ENCODE peak calls at places on chromosome 9, in four cellular contexts. One of them, this sample, is unnamed.

GRCh38 chr9:127173063-127173462 is 50.6 kb upstream of the ANGPTL2 start:
- DNase-seq in K562: no peak
- DNase-seq in H1: no peak
- DNase-seq in HepG2: no peak
- DNase-seq in this sample: no peak

GRCh38 chr9:72958485-72959266 is 5.8 kb upstream of the ALDH1A1 start:
- DNase-seq in K562: no peak
- DNase-seq in H1: no peak
- DNase-seq in HepG2: no peak
- DNase-seq in this sample: no peak

GRCh38 chr9:121927081-121927480 is 166.0 kb downstream of the TTLL11 start:
- DNase-seq in K562: no peak
- DNase-seq in H1: no peak
- DNase-seq in HepG2: no peak
- DNase-seq in this sample: no peak

GRCh38 chr9:111959468-111959941 is 62.9 kb downstream of the UGCG start:
- DNase-seq in K562: peak; percentile 63
- DNase-seq in H1: no peak
- DNase-seq in HepG2: peak; percentile 27
- DNase-seq in this sample: peak; percentile 19

GRCh38 chr9:135990468-135991429 is 29.6 kb upstream of the UBAC1 start:
- DNase-seq in K562: peak; percentile 92
- DNase-seq in H1: no peak
- DNase-seq in HepG2: peak; percentile 78
- DNase-seq in this sample: peak; percentile 79

GRCh38 chr9:113868501-113868900 is 7.6 kb upstream of the ZNF618 start:
- DNase-seq in K562: peak; percentile 35
- DNase-seq in H1: no peak
- DNase-seq in HepG2: no peak
- DNase-seq in this sample: no peak

GRCh38 chr9:89731262-89731980 is 126.6 kb downstream of the GADD45G start:
- DNase-seq in K562: no peak
- DNase-seq in H1: no peak
- DNase-seq in HepG2: no peak
- DNase-seq in this sample: no peak

GRCh38 chr9:134680393-134681060 is 38.9 kb downstream of the COL5A1 start:
- DNase-seq in K562: no peak
- DNase-seq in H1: no peak
- DNase-seq in HepG2: no peak
- DNase-seq in this sample: no peak

GRCh38 chr9:70924380-70924779 is 197.0 kb downstream of the TRPM3 start:
- DNase-seq in K562: no peak
- DNase-seq in H1: no peak
- DNase-seq in HepG2: no peak
- DNase-seq in this sample: no peak

GRCh38 chr9:29212590-29213373 is 1639.5 kb upstream of the C9orf72 start:
- DNase-seq in K562: no peak
- DNase-seq in H1: peak; percentile 79
- DNase-seq in HepG2: no peak
- DNase-seq in this sample: no peak

GRCh38 chr9:128159073-128159783 is 837 bp upstream of the BBLN start:
- DNase-seq in K562: peak; percentile 85
- DNase-seq in H1: no peak
- DNase-seq in HepG2: peak; percentile 43
- DNase-seq in this sample: peak; percentile 18

GRCh38 chr9:98318834-98319478 is 63.5 kb upstream of the TBC1D2 start:
- DNase-seq in K562: peak; percentile 79
- DNase-seq in H1: no peak
- DNase-seq in HepG2: no peak
- DNase-seq in this sample: no peak

GRCh38 chr9:137778336-137778735 is 99.2 kb upstream of the CACNA1B start:
- DNase-seq in K562: no peak
- DNase-seq in H1: no peak
- DNase-seq in HepG2: no peak
- DNase-seq in this sample: no peak

GRCh38 chr9:113573303-113573958 is 109.9 kb downstream of the RGS3 start:
- DNase-seq in K562: no peak
- DNase-seq in H1: no peak
- DNase-seq in HepG2: no peak
- DNase-seq in this sample: no peak

GRCh38 chr9:5671711-5672353 is 42.9 kb downstream of the RIC1 start:
- DNase-seq in K562: no peak
- DNase-seq in H1: no peak
- DNase-seq in HepG2: no peak
- DNase-seq in this sample: peak; percentile 78

GRCh38 chr9:92176068-92176799 is 61.0 kb upstream of the SPTLC1 start:
- DNase-seq in K562: no peak
- DNase-seq in H1: no peak
- DNase-seq in HepG2: no peak
- DNase-seq in this sample: peak; percentile 12

GRCh38 chr9:12776775-12777055 is 1.9 kb downstream of the LURAP1L start:
- DNase-seq in K562: no peak
- DNase-seq in H1: no peak
- DNase-seq in HepG2: no peak
- DNase-seq in this sample: no peak

GRCh38 chr9:131727184-131727785 is 12.6 kb downstream of the RAPGEF1 start:
- DNase-seq in K562: no peak
- DNase-seq in H1: no peak
- DNase-seq in HepG2: no peak
- DNase-seq in this sample: no peak

GRCh38 chr9:893843-894420 is 52.4 kb downstream of the DMRT1 start:
- DNase-seq in K562: peak; percentile 48
- DNase-seq in H1: peak; percentile 66
- DNase-seq in HepG2: peak; percentile 56
- DNase-seq in this sample: peak; percentile 46

GRCh38 chr9:116284518-116284917 is 130.9 kb downstream of the PAPPA start:
- DNase-seq in K562: no peak
- DNase-seq in H1: no peak
- DNase-seq in HepG2: no peak
- DNase-seq in this sample: no peak

GRCh38 chr9:116285320-116285719 is 131.7 kb downstream of the PAPPA start:
- DNase-seq in K562: no peak
- DNase-seq in H1: no peak
- DNase-seq in HepG2: no peak
- DNase-seq in this sample: no peak

GRCh38 chr9:116286287-116286686 is 132.7 kb downstream of the PAPPA start:
- DNase-seq in K562: no peak
- DNase-seq in H1: peak; percentile 68
- DNase-seq in HepG2: no peak
- DNase-seq in this sample: no peak

GRCh38 chr9:116287721-116288120 is 134.1 kb downstream of the PAPPA start:
- DNase-seq in K562: no peak
- DNase-seq in H1: no peak
- DNase-seq in HepG2: no peak
- DNase-seq in this sample: no peak

DNA sequence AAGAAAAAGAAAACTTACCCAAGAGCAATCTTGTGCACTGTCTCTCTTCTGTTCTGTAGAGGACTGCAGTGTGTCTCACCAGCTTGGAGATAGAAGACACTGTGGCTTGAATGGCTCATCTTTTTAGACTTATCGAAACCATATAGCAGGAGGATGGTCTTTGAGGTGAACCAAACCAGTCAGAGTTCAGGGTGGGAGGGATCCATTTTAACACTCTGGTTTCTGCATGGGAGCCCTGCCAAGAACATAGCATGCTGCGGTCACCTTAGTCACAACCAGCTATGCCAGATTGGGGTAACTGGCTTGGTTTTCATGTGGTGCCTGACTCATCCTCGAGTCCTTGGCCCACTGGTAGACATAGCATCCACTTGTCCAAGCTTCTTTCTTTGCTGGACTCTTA is 135.1 kb downstream of the PAPPA start:
- DNase-seq in K562: peak; percentile 15
- DNase-seq in H1: no peak
- DNase-seq in HepG2: no peak
- DNase-seq in this sample: no peak
- TF ChIP-seq FOSL1 in K562: peak; percentile 86
- TF ChIP-seq FOSL1 in H1: no peak
- TF ChIP-seq FOSL1 in HepG2: no peak
- TF ChIP-seq FOSL1 in this sample: peak; percentile 10

GRCh38 chr9:37039065-37039464 is 5.0 kb upstream of the PAX5 start:
- DNase-seq in K562: no peak
- DNase-seq in H1: no peak
- DNase-seq in HepG2: no peak
- DNase-seq in this sample: no peak

GRCh38 chr9:37036237-37037136 is 2.4 kb upstream of the PAX5 start:
- DNase-seq in K562: no peak
- DNase-seq in H1: peak; percentile 73
- DNase-seq in HepG2: no peak
- DNase-seq in this sample: no peak

GRCh38 chr9:37037137-37037743 is 3.2 kb upstream of the PAX5 start:
- DNase-seq in K562: no peak
- DNase-seq in H1: no peak
- DNase-seq in HepG2: no peak
- DNase-seq in this sample: no peak

GRCh38 chr9:37035472-37036236 is 1.6 kb upstream of the PAX5 start:
- DNase-seq in K562: no peak
- DNase-seq in H1: peak; percentile 68
- DNase-seq in HepG2: no peak
- DNase-seq in this sample: no peak

DNA sequence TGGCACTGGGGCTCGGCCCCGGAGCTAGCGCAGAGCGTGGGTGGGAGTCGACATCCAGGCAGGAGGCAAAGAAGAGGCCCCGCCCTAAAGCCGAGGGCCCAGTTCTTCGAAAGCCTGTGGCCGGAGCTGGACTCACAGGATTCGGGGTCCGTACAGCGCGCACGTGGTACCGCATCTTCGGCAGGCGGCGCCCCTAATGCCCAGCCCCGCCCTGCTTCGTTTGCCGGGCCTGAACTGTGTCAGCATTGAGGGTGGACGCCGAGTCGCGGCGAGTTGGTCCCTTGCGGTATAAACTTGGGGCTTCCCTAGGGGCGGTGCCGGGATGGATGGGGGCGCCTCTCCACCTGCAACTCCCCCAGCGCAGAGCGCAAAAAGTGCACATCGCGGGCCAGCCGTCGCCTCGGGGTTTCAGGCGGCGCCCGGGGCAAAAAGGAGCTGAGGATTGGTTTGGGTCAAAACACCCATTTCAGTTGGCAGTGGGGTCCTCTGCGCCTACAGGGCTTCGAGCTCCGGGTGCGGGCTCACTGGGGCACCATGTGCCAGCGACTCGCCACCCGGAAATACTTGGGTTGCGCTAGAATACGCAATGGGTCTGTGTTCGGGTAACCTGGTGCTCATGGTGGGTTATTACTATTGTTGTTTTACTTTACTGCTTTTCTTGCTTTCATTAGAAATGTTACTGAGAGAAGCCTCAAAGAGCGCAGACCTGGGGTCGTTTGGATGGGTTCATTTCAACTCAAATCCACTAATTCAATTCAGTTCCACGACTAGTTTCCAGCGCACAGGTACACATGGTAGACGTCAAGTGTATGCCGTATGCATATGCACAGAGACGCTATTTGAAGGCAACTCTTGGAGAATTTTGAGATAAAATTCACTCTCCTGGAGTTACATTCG is 3.9 kb upstream of the PAX5 start:
- DNase-seq in K562: no peak
- DNase-seq in H1: peak; percentile 83
- DNase-seq in HepG2: no peak
- DNase-seq in this sample: no peak
- TF ChIP-seq FOSL1 in K562: no peak
- TF ChIP-seq FOSL1 in H1: no peak
- TF ChIP-seq FOSL1 in HepG2: no peak
- TF ChIP-seq FOSL1 in this sample: no peak

DNA sequence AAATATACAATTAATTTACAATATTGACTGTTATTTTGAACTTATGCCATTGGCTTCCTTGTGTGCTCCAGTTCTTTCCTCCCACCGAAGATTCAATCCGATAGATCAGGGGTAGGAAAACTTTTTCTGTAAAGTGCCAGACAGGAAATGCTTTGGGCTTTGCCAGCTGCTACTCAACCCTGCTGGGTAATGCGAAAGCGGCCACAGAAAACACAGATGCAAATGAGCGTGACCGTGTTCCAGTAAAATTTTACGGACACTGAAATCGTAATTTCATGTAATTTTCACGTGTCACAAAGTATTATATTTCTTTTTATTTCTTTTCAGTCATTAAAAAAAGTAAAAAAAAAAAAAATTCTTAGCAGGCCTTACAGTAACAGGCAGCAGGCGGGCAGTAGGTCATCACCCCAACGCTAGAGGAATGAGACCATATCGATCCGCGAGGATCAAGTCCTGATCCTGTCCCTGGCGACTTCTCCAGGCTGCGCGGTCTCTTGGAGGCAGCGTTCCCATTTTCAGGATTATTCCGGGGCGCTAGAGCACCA is 604 bp downstream of the NMRK1 start:
- DNase-seq in K562: no peak
- DNase-seq in H1: no peak
- DNase-seq in HepG2: peak; percentile 21
- DNase-seq in this sample: no peak
- TF ChIP-seq FOSL1 in K562: no peak
- TF ChIP-seq FOSL1 in H1: no peak
- TF ChIP-seq FOSL1 in HepG2: no peak
- TF ChIP-seq FOSL1 in this sample: no peak

DNA sequence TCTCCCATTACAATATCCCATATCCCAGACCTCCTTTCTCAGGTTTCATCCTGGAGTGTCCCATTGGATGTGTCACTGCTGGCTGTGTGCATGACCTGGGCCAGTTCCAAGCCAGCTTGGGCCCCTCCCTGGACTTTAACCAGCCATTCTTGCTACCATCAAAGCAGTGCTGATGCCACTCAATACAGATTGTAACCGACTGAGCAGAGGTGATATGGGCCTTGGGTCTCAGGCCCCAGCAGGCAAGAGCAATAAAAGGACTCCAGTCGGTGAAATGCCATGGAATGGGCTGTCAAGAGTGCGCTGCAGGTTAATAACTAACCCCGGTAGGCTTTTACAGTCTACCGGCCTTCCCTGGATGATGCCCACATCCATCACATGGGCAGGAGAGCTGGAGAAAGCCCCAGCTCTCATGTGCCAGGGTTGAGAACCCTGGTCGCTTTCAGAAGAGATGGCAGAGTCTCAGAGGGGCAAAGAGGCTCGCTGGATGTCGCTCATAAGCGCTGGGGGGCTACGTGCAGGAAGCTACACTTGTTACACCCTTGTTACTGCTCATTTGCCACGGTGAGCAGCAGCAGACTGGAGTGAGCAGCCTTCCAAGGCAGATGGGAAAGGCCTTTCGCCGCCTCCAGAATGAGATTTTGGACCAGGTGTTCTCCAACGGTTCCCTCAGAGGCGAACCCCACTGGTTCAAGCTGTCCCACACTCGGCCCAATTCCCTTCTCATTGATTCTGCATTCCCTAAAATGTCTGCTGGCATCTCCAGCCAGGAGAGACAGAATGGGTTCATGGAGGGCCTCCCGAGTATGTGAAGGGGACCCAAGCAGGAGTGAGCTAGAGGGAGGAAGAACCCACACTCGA is 13.2 kb downstream of the EPB41L4B start:
- DNase-seq in K562: no peak
- DNase-seq in H1: no peak
- DNase-seq in HepG2: peak; percentile 94
- DNase-seq in this sample: no peak
- TF ChIP-seq FOSL1 in K562: no peak
- TF ChIP-seq FOSL1 in H1: no peak
- TF ChIP-seq FOSL1 in HepG2: no peak
- TF ChIP-seq FOSL1 in this sample: no peak